ENCODE peak calls at places on chromosomes 7 and 10, in four cellular contexts. V is K562, J is GM12878, I is H1. K is an unnamed sample.

GRCh38 chr10:6498771-6499170 is 81.3 kb downstream of the PRKCQ start:
- DNase-seq in J (no peak), I (peak; percentile 6), V (no peak), K (no peak)

GRCh38 chr10:121032460-121032859 is 181.3 kb downstream of the WDR11 start:
- DNase-seq in V (peak; percentile 5), J (no peak), I (no peak), K (no peak)

GRCh38 chr7:9125246-9125645 is 691.8 kb downstream of the NXPH1 start:
- DNase-seq in V (no peak), J (no peak), I (no peak), K (no peak)

GRCh38 chr10:125009580-125010235 is 67.8 kb downstream of the ZRANB1 start:
- DNase-seq in V (no peak), I (no peak), J (no peak), K (no peak)

GRCh38 chr7:133253522-133253882 is 624 bp downstream of the EXOC4 start:
- DNase-seq in V (peak; percentile 28), I (no peak), J (no peak), K (no peak)

GRCh38 chr10:30047924-30048531 is 11.4 kb downstream of the JCAD start:
- DNase-seq in V (no peak), J (no peak), I (no peak), K (no peak)

GRCh38 chr10:71766717-71767419 is 6.5 kb downstream of the VSIR start:
- DNase-seq in I (no peak), J (no peak), V (peak; percentile 76), K (peak; percentile 74)

GRCh38 chr10:69045441-69046300 is 42.2 kb upstream of the SRGN start:
- DNase-seq in J (peak; percentile 93), V (no peak), I (no peak), K (no peak)

GRCh38 chr10:58666024-58666423 is 153.4 kb downstream of the BICC1 start:
- DNase-seq in J (no peak), V (no peak), I (no peak), K (no peak)

DNA sequence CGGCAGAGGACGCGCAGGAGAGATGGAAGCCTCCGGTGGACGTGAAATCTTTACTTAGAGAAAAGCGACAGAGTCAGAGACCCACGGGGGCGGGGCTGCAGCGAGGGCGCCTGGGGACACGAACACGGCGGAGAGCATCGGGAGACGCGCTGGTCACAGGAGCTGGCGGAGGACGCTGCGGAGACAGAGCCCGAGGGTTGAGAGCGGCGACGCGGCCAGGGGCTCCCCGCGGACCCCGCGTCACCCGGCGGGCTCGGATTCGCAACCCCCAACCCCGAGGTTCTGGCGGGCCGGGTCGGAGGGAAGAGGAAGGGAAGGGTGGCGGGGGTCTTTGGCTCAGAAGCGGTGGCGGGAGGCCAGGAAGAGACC is 11.3 kb downstream of the CALY start:
- DNase-seq in I (no peak), J (no peak), V (no peak), K (no peak)
- H3K4me3 ChIP-seq in I (peak overlapping the region; percentile 56), J (no peak overlapping the region), V (no peak overlapping the region), K (no peak overlapping the region)

DNA sequence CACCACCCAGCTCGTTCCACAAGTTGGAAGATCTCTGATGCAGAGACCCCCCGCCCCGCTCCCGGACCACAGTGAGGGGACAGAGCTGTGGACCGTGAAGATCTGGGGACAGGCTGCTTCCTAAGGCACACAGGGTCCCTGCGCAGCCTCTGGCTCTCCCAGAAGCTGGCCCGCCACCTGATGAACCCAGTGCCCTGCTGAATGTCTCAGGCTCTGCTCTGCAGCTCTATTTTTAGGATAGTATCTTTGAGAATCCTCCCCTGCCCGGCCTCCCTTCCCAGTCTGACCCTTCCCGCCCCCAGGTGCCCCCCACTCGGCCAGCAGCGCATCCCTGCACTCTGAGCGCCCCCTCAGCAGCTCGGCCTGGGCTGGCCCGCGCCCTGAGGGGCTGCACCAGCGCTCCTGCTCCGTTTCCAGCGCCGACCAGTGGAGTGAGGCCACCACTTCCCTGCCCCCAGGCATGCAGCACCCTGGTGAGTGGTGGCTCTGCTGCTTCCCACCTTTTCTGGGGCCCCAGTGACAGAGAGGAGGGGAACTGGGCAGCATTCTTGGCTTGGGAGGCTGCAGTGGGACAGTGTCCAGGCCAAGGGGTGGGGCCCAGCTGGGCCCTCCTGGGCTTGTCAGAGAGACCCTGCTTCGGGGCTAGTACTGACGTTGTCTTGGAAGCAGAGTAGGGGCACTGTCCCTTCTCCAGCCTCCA is 29.5 kb downstream of the GBX1 start:
- DNase-seq in V (no peak), I (no peak), J (no peak), K (no peak)
- TF ChIP-seq EGR1 in V (no peak), I (no peak), J (no peak), K (no peak)

DNA sequence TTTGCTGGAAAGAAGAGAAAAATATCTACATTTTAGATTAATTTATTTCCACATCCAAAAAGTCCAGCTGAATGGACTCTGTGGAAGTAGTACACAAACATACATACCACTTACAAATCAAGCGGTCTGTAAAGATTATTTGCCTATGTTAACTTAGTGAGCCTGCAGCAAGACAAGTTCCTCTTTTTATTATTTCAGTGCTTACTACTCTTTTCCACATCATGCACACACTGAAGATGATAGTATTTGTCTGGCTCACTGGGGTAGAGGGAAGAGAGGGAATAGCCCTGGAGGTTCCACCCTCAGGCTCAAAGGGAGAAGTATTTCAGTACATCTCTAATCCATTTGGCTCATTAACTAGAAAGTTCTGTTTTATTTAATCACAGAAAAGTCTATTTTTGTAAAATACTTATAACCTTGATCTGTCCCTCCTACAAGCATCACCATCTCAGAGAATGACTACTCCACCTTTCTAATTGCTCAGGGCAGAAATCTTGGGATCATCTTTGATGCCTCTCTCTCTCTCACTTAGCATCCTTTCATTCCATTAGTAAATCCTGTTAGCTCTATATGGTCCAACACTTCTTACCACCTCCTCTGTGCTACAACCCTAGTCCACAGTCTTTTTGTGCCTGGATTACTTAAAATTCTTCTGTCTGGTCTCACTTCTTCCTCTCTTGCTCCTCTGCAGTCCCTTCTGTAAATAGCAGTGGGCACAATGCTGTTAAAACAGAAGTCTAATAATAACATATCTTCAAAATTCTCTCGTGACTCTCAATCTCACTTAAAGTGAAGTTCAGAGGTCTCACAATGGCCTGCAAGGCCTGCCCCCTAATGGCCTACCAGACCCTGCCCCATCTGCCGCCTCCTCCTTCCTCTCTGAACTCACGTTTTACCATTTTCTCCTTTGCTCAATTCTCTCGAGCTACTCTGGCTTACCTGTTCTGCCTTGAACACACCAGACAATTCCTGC is 64.3 kb upstream of the CCDC6 start:
- DNase-seq in I (no peak), V (no peak), J (no peak), K (no peak)
- H3K4me3 ChIP-seq in I (no peak overlapping the region), V (no peak overlapping the region), J (no peak overlapping the region), K (no peak overlapping the region)

GRCh38 chr7:92835851-92836488 is 403 bp downstream of the CDK6 start:
- DNase-seq in I (peak; percentile 50), V (peak; percentile 77), J (no peak), K (no peak)

GRCh38 chr7:92833766-92834605 is 2.4 kb downstream of the CDK6 start:
- DNase-seq in V (peak; percentile 43), J (no peak), I (peak; percentile 83), K (no peak)

GRCh38 chr7:92835140-92835850 is 1.1 kb downstream of the CDK6 start:
- DNase-seq in V (peak; percentile 68), I (no peak), J (no peak), K (peak; percentile 72)

GRCh38 chr7:92833024-92833765 is 3.2 kb downstream of the CDK6 start:
- DNase-seq in J (no peak), I (peak; percentile 95), V (peak; percentile 25), K (peak; percentile 70)

GRCh38 chr7:92834661-92835139 is 1.7 kb downstream of the CDK6 start:
- DNase-seq in J (no peak), I (peak; percentile 80), V (peak; percentile 35), K (no peak)
- TF ChIP-seq EGR1 in J (no peak), I (peak; percentile 11), V (no peak), K (no peak)

DNA sequence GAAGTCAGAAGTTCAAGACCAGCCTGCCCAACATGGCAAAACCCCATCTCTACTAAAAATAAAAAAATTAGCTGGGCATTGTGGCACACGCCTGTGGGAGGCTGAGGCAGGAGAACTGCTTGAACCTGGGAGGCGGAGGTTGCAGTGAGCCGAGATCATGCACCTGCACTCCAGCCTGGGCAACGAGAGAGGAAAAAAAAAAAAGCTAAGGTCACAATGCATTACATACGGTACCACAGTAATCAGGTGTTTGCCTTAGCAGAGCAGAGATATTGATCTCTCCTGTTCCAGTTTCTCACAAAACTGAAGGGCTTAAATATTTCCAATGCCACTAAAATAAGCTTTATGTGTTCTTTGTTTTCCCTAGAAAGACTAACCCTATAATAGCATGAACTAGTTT is 7.5 kb downstream of the PDZD8 start:
- DNase-seq in V (no peak), J (no peak), I (no peak), K (no peak)
- H3K4me3 ChIP-seq in V (no peak overlapping the region), J (no peak overlapping the region), I (no peak overlapping the region), K (no peak overlapping the region)

GRCh38 chr10:101997803-101998202 is 58.2 kb downstream of the ARMH3 start:
- DNase-seq in V (no peak), J (no peak), I (no peak), K (no peak)

GRCh38 chr10:102003541-102003940 is 52.4 kb downstream of the ARMH3 start:
- DNase-seq in V (no peak), J (no peak), I (no peak), K (no peak)

GRCh38 chr10:101995451-101996063 is 60.4 kb downstream of the ARMH3 start:
- DNase-seq in I (no peak), J (no peak), V (no peak), K (no peak)

GRCh38 chr10:102004376-102004775 is 51.6 kb downstream of the ARMH3 start:
- DNase-seq in J (no peak), V (no peak), I (no peak), K (no peak)

GRCh38 chr10:102001435-102002068 is 54.4 kb downstream of the ARMH3 start:
- DNase-seq in I (no peak), J (peak; percentile 95), V (no peak), K (no peak)
- TF ChIP-seq EGR1 in I (no peak), J (peak; percentile 32), V (no peak), K (no peak)

GRCh38 chr7:4109481-4110110 is 572.5 kb upstream of the FOXK1 start:
- DNase-seq in I (no peak), V (no peak), J (no peak), K (no peak)

GRCh38 chr7:4113271-4113670 is 568.8 kb upstream of the FOXK1 start:
- DNase-seq in V (no peak), I (no peak), J (no peak), K (no peak)

GRCh38 chr7:4108951-4109350 is 573.1 kb upstream of the FOXK1 start:
- DNase-seq in J (no peak), V (no peak), I (no peak), K (no peak)

GRCh38 chr7:4111166-4111565 is 570.9 kb upstream of the FOXK1 start:
- DNase-seq in V (no peak), J (no peak), I (no peak), K (no peak)

GRCh38 chr7:4110438-4110837 is 571.7 kb upstream of the FOXK1 start:
- DNase-seq in I (no peak), V (no peak), J (no peak), K (no peak)
- H3K4me3 ChIP-seq in I (no peak overlapping the region), V (no peak overlapping the region), J (no peak overlapping the region), K (no peak overlapping the region)

K was measured in HCT116.